ENCODE peak calls at places on chromosome X, in four cellular contexts. Y is IMR-90, M is keratinocyte, D is K562. I is an unnamed sample. For H3K9me1, the result is how much of the 10 kb centered on the place peaks cover.

GRCh38 chrX:45630078-45630477 is 429.4 kb upstream of the DIPK2B start:
- DNase-seq in Y (no peak), M (no peak), D (no peak), I (no peak)

GRCh38 chrX:52138830-52139544 is 45.7 kb upstream of the MAGED4 start:
- DNase-seq in Y (no peak), M (no peak), D (no peak), I (no peak)

GRCh38 chrX:75596178-75596577 is 73.3 kb upstream of the ZDHHC15 start:
- DNase-seq in Y (no peak), M (no peak), D (no peak), I (no peak)

GRCh38 chrX:49277520-49277799 is 7.9 kb downstream of the PPP1R3F start:
- DNase-seq in Y (no peak), M (no peak), D (no peak), I (no peak)

GRCh38 chrX:2708016-2708415 is 16.9 kb downstream of the CD99 start:
- DNase-seq in Y (no peak), M (no peak), D (no peak), I (no peak)

GRCh38 chrX:48468693-48469691 is 1.1 kb downstream of the SLC38A5 start:
- DNase-seq in Y (no peak), M (no peak), D (peak), I (no peak)

GRCh38 chrX:100410901-100411801 is 1.1 kb upstream of the PCDH19 start:
- DNase-seq in Y (no peak), M (no peak), D (no peak), I (peak)

GRCh38 chrX:118973389-118974087 is 880 bp upstream of the LONRF3 start:
- DNase-seq in Y (no peak), M (no peak), D (no peak), I (no peak)

GRCh38 chrX:104319346-104319745 is 64.6 kb upstream of the ESX1 start:
- DNase-seq in Y (no peak), M (no peak), D (no peak), I (no peak)

DNA sequence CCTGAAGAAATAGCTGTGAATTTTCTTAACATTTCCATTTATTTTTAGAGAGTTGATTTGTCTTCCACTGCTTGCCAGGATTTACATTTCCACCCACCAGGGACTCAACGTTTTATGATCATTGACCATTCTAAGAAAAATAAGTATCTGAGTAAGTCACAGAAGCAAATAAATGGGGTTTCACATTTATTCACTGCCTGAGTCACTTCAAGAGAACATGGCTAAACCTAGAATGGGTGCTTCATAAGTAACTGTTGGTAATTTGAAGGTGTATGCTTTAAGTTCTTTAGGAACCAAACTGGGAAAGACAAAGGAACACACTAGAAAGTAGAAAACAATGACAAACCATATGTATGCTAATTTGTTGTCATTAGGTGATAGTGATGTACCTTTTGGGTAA is 43.2 kb upstream of the GRIA3 start:
- DNase-seq in Y (no peak), M (no peak), D (no peak), I (no peak)
- H3K9me1 ChIP-seq in Y (under half), M (under half), D (under half), I (under half)

GRCh38 chrX:13857804-13858203 is 40.9 kb upstream of the GPM6B start:
- DNase-seq in Y (no peak), M (no peak), D (no peak), I (no peak)

GRCh38 chrX:13855689-13856425 is 39.0 kb upstream of the GPM6B start:
- DNase-seq in Y (no peak), M (no peak), D (no peak), I (no peak)

GRCh38 chrX:13851996-13852695 is 35.3 kb upstream of the GPM6B start:
- DNase-seq in Y (no peak), M (no peak), D (no peak), I (no peak)
- H3K9me1 ChIP-seq in Y (under half), M (under half), D (under half), I (under half)

GRCh38 chrX:131917588-131917987 is 105.5 kb upstream of the STK26 start:
- DNase-seq in Y (no peak), M (no peak), D (peak), I (no peak)
- H3K9me1 ChIP-seq in Y (under half), M (under half), D (under half), I (under half)

DNA sequence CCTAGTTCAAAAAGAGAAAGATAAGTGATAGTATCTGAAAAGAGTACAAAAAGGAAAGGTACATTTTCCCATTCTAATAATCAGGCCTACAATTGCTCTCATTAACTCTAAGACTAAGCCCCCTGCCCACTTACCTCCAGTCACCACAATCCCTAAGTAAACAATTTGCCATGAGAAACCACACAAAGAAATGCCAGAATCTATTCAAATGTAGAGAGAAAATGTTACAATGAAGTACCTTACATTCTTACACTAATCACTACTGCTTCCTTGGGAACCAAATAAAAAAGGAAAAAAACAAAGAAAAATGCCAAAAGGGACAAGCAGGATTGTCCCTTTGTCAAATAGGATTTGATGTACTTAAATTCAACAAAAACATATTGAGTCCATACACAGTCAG is 188.2 kb upstream of the NRK start:
- DNase-seq in Y (no peak), M (no peak), D (no peak), I (no peak)
- H3K9me1 ChIP-seq in Y (under half), M (under half), D (under half), I (under half)

DNA sequence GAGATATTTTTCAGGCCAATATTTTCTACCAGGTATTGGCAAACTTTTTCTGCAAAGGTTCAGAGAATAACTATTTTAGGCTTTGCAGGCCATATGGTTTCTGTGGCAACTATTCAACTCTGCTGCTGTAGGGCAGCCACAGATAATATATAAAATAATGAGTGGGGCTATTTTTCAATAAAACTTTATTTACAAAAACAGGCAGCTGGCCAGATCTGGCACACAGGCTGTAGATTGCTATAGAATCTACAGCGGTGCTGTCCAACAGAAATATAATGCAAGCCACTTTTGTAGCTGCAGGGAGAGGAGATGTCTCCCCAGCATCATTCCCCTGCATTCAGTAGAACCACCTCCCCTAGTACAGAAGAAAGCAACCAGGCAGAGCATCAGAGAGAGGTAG is 97.6 kb upstream of the BCOR start:
- DNase-seq in Y (no peak), M (no peak), D (no peak), I (no peak)
- H3K9me1 ChIP-seq in Y (under half), M (under half), D (under half), I (under half)

GRCh38 chrX:24646745-24647182 is 383 bp downstream of the PCYT1B start:
- DNase-seq in Y (no peak), M (no peak), D (no peak), I (peak)

GRCh38 chrX:24647257-24648058 is at the start of gene PCYT1B:
- DNase-seq in Y (peak), M (no peak), D (peak), I (peak)

GRCh38 chrX:24651783-24652182 is 4.6 kb upstream of the PCYT1B start:
- DNase-seq in Y (no peak), M (no peak), D (no peak), I (no peak)
- H3K9me1 ChIP-seq in Y (under half), M (under half), D (under half), I (under half)

GRCh38 chrX:6851140-6851539 is 296.4 kb upstream of the STS start:
- DNase-seq in Y (no peak), M (no peak), D (no peak), I (no peak)
- H3K9me1 ChIP-seq in Y (under half), M (under half), D (under half), I (under half)

GRCh38 chrX:88838392-88838791 is 91.4 kb downstream of the CPXCR1 start:
- DNase-seq in Y (no peak), M (no peak), D (no peak), I (no peak)
- H3K9me1 ChIP-seq in Y (under half), M (under half), D (under half), I (under half)

DNA sequence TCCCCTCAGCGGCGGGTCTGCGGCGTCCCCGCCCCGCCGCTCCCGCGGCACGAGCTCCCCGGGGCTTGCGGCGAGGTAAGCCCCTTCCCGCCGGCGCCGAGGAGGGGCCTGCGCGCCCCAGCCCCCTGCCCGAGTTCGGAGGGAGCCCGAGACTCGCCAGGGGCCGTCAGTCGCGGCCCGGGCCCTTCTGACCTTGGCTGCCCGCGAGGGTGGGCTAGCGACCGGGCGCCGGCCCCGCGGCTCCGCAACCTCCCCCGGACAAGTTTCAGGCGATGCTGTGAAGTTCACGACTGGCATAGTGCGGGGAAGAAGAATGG is 554 bp downstream of the CDKL5 start:
- DNase-seq in Y (no peak), M (no peak), D (no peak), I (no peak)
- H3K9me1 ChIP-seq in Y (under half), M (under half), D (under half), I (under half)